ENCODE peak calls at places on chromosomes 5 and 9, in five cellular contexts. R is cardiac fibroblast, D is IMR-90, Y is choroid plexus epithelial cell, S is stomach. K is an unnamed sample.

GRCh38 chr5:153782589-153783238 is 256.0 kb downstream of the FAM114A2 start:
- DNase-seq in Y (peak), D (peak), R (peak), S (no peak), K (no peak)

GRCh38 chr9:96449522-96449843 is 486 bp upstream of the HABP4 start:
- DNase-seq in Y (no peak), D (no peak), S (no peak), R (no peak), K (no peak)

GRCh38 chr5:158621381-158621780 is 478.3 kb downstream of the EBF1 start:
- DNase-seq in R (no peak), Y (no peak), S (no peak), D (no peak), K (no peak)

GRCh38 chr5:173301695-173302545 is 26.3 kb downstream of the STC2 start:
- DNase-seq in S (no peak), D (no peak), Y (no peak), R (no peak), K (no peak)

GRCh38 chr9:119322137-119322695 is 47.0 kb downstream of the BRINP1 start:
- DNase-seq in S (no peak), R (no peak), Y (peak), D (no peak), K (no peak)

GRCh38 chr9:87520172-87520683 is 22.6 kb downstream of the DAPK1 start:
- DNase-seq in D (no peak), S (no peak), Y (no peak), R (no peak), K (no peak)

GRCh38 chr5:32928761-32929160 is 217.6 kb downstream of the NPR3 start:
- DNase-seq in D (peak), Y (no peak), R (peak), S (no peak), K (no peak)

GRCh38 chr5:125411163-125412050 is 665.0 kb upstream of the ZNF608 start:
- DNase-seq in Y (peak), D (peak), S (peak), R (peak), K (peak)

GRCh38 chr9:90665072-90665471 is 22.4 kb upstream of the DIRAS2 start:
- DNase-seq in Y (no peak), S (no peak), R (no peak), D (no peak), K (no peak)

GRCh38 chr9:25733336-25733982 is 55.2 kb upstream of the TUSC1 start:
- DNase-seq in D (no peak), R (no peak), Y (no peak), S (peak), K (no peak)

GRCh38 chr9:94772654-94773303 is 46.3 kb downstream of the AOPEP start:
- DNase-seq in Y (peak), D (peak), R (no peak), S (no peak), K (peak)

GRCh38 chr9:112041536-112042243 is 133.4 kb downstream of the SUSD1 start:
- DNase-seq in R (peak), S (no peak), D (peak), Y (peak), K (peak)

GRCh38 chr5:172454355-172455086 is at the start of gene SH3PXD2B:
- DNase-seq in S (peak), D (no peak), Y (peak), R (peak), K (peak)

GRCh38 chr9:100575765-100576368 is 2.0 kb upstream of the CAVIN4 start:
- DNase-seq in D (peak), S (no peak), R (peak), Y (peak), K (peak)

GRCh38 chr5:168184103-168184502 is 107.3 kb upstream of the WWC1 start:
- DNase-seq in D (no peak), S (no peak), Y (no peak), R (no peak), K (no peak)

GRCh38 chr5:107516452-107517184 is 154.1 kb downstream of the EFNA5 start:
- DNase-seq in D (peak), Y (peak), R (no peak), S (no peak), K (peak)

GRCh38 chr9:109555215-109555614 is 57.1 kb upstream of the PTPN3 start:
- DNase-seq in Y (no peak), S (no peak), D (no peak), R (no peak), K (no peak)

GRCh38 chr5:34571380-34572041 is 84.6 kb upstream of the RAI14 start:
- DNase-seq in R (peak), Y (peak), D (peak), S (no peak), K (peak)

GRCh38 chr5:143536364-143536763 is 132.9 kb upstream of the NR3C1 start:
- DNase-seq in D (peak), S (no peak), R (peak), Y (peak), K (peak)

GRCh38 chr5:112420111-112420864 is 1.2 kb upstream of the EPB41L4A start:
- DNase-seq in R (peak), S (peak), D (peak), Y (peak), K (peak)

GRCh38 chr9:119639287-119639955 is 270.2 kb upstream of the BRINP1 start:
- DNase-seq in D (no peak), Y (peak), R (peak), S (no peak), K (no peak)

GRCh38 chr9:125701351-125701750 is 5.7 kb downstream of the MAPKAP1 start:
- DNase-seq in R (peak), Y (peak), S (no peak), D (peak), K (peak)

GRCh38 chr5:151108566-151108965 is 27.7 kb upstream of the TNIP1 start:
- DNase-seq in S (no peak), R (no peak), Y (no peak), D (no peak), K (peak)

GRCh38 chr9:20754556-20754955 is 70.5 kb downstream of the FOCAD start:
- DNase-seq in Y (peak), D (peak), S (no peak), R (peak), K (peak)

GRCh38 chr5:34775886-34776285 is 63.1 kb upstream of the TTC23L start:
- DNase-seq in S (no peak), Y (no peak), R (no peak), D (no peak), K (no peak)

GRCh38 chr5:134029156-134029555 is 24.4 kb upstream of the VDAC1 start:
- DNase-seq in R (peak), Y (peak), D (peak), S (no peak), K (peak)

GRCh38 chr9:14752271-14752670 is 29.7 kb upstream of the CER1 start:
- DNase-seq in S (no peak), Y (peak), R (no peak), D (no peak), K (no peak)

GRCh38 chr5:126003309-126003708 is 419.9 kb upstream of the GRAMD2B start:
- DNase-seq in D (peak), R (peak), Y (peak), S (peak), K (peak)

GRCh38 chr5:180818942-180819341 is 16.3 kb upstream of the MGAT1 start:
- DNase-seq in D (no peak), Y (no peak), R (no peak), S (no peak), K (no peak)

GRCh38 chr9:96033896-96034295 is 158.4 kb downstream of the ERCC6L2 start:
- DNase-seq in D (no peak), R (no peak), S (no peak), Y (no peak), K (no peak)

GRCh38 chr9:86410281-86410680 is 56.1 kb upstream of the TUT7 start:
- DNase-seq in R (no peak), Y (peak), S (no peak), D (peak), K (no peak)

GRCh38 chr9:84435902-84436301 is 95.3 kb upstream of the SLC28A3 start:
- DNase-seq in R (no peak), S (no peak), Y (no peak), D (no peak), K (peak)
- H3K4me3 ChIP-seq in R (no peak), S (no peak), Y (no peak), D (no peak), K (no peak)

DNA sequence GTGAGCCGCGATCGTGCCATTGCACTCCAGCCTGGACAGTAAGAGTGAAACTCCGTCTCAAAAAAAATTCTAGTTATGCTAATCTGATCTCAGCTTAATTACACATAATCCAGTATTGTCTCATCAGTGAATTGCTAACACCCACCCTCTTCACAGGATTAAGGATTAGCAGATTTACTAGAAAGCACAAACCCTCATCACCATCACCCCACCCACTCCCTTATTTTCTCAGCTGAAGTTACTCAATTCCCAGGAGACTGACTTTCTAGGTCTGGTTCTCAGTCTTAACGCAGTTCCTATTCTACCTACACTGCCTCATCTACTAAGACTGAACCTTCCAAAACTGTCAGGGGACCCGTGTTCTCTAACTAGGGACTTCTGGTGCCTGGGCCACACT is 9.0 kb downstream of the TOR1B start:
- DNase-seq in D (no peak), S (no peak), Y (peak), R (peak), K (no peak)
- TF ChIP-seq CTCF in D (no peak), S (no peak), Y (no peak), R (no peak), K (no peak)

DNA sequence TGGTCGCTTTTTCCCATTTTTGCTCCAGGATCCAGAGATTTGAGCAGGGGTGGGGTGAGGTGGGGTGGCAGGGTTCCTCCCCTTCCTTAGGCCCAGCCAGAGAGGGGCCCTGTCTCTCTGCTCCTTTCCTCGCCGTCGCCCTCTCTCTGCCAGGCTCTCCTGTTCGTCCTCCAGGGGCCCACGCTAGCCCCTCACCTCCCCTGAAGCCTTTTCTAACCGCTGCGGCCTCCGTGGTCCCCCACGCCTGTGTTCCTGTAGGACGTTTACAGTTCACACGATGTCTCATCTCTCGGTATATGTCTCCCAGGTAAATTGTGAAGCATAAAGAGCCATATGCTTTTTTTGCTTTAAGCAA is 49.9 kb upstream of the ZNF366 start:
- DNase-seq in S (no peak), Y (no peak), R (no peak), D (no peak), K (no peak)
- H3K4me3 ChIP-seq in S (peak), Y (peak), R (peak), D (no peak), K (no peak)

GRCh38 chr9:82466616-82467251 is 478.2 kb downstream of the SPATA31D1 start:
- DNase-seq in R (peak), D (peak), Y (peak), S (no peak), K (peak)
- TF ChIP-seq CTCF in R (peak), D (peak), Y (peak), S (peak), K (peak)

GRCh38 chr5:109643951-109644350 is 45.8 kb upstream of the MAN2A1 start:
- DNase-seq in Y (no peak), R (no peak), D (no peak), S (no peak), K (no peak)

GRCh38 chr5:109650451-109650850 is 39.3 kb upstream of the MAN2A1 start:
- DNase-seq in S (no peak), Y (no peak), R (no peak), D (no peak), K (no peak)

GRCh38 chr5:109649371-109649770 is 40.4 kb upstream of the MAN2A1 start:
- DNase-seq in D (no peak), S (no peak), R (no peak), Y (no peak), K (no peak)

GRCh38 chr5:109644829-109645228 is 44.9 kb upstream of the MAN2A1 start:
- DNase-seq in S (no peak), R (no peak), Y (peak), D (no peak), K (no peak)

DNA sequence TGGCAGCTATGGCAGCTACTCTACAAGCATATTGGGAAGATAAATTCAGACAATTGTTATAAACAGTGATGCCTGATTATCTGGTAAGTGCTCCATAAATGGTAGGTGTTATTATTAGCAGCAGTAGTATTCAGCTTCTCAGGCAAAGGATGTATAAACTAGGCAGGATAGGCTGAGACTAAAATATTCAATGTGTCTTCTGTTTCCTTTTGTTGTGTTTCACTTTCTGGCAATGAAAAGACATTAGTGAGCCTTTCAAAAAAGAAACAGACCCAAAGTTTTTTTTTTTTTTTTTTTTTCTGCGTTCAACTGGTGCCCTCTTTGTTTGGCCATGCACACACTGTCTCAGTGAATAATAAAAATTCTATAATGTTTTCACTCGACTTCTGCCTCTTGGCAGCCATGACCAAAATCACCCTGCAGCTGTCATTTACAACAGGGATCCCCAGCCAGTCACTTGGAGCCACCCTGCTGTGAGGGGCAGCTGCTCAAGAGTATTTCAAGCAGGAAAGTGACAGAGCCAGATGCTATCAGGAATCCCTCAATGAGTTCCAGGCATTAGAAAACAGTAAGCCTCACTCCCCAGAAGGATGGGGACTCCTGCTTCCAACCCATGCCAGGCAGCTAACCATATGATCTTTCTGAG is 44.0 kb upstream of the MAN2A1 start:
- DNase-seq in S (no peak), R (no peak), Y (no peak), D (no peak), K (no peak)
- H3K4me3 ChIP-seq in S (no peak), R (no peak), Y (no peak), D (no peak), K (no peak)

GRCh38 chr5:159990506-159990905 is 18.4 kb upstream of the TTC1 start:
- DNase-seq in S (no peak), D (no peak), Y (peak), R (peak), K (peak)
- TF ChIP-seq CTCF in S (no peak), D (peak), Y (no peak), R (no peak), K (peak)

GRCh38 chr5:139903450-139903804 is 107.8 kb downstream of the PSD2 start:
- DNase-seq in D (no peak), Y (no peak), R (no peak), S (no peak), K (no peak)
- H3K4me3 ChIP-seq in D (no peak), Y (no peak), R (no peak), S (peak), K (no peak)

DNA sequence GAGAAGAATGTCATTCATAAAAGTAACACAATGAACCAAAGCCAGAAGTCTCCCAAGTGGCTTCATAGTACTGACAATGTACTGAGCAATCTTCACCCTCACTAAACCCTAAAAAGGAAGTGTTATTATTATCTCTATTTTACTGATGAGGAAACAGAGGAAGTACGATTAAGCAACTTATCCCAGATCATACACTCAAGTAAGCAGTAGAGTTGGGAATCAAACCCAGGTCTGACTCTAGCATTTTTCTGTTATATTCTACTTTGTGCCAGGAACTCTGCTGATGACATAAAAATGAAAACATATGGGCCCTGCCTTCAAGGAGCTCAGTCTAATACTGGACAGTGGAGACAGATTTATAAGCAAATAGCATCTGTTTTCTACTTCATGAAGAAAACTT is 109.2 kb downstream of the RAPGEF6 start:
- DNase-seq in R (peak), D (no peak), Y (no peak), S (no peak), K (peak)
- TF ChIP-seq CTCF in R (no peak), D (no peak), Y (no peak), S (no peak), K (no peak)

DNA sequence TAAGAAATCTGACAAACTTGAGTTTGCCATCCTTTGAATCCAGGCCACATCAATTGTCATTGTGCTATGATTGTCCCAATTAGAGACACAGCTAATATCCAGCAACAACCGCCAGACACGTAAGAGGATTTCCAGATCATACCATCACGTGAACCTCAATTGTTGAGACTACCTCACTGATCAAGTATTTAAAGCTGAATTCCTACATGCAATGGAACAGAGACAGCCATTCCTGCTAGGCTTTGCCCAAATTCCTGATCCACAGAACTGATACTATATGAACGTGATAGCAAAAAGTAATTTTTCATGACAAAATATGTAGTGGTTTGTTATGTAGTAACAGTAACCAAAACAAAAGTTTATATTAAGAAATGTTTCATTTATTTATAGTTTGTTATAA is 657.7 kb downstream of the PRR16 start:
- DNase-seq in R (no peak), Y (no peak), S (no peak), D (no peak), K (no peak)
- H3K4me3 ChIP-seq in R (no peak), Y (no peak), S (no peak), D (no peak), K (no peak)

DNA sequence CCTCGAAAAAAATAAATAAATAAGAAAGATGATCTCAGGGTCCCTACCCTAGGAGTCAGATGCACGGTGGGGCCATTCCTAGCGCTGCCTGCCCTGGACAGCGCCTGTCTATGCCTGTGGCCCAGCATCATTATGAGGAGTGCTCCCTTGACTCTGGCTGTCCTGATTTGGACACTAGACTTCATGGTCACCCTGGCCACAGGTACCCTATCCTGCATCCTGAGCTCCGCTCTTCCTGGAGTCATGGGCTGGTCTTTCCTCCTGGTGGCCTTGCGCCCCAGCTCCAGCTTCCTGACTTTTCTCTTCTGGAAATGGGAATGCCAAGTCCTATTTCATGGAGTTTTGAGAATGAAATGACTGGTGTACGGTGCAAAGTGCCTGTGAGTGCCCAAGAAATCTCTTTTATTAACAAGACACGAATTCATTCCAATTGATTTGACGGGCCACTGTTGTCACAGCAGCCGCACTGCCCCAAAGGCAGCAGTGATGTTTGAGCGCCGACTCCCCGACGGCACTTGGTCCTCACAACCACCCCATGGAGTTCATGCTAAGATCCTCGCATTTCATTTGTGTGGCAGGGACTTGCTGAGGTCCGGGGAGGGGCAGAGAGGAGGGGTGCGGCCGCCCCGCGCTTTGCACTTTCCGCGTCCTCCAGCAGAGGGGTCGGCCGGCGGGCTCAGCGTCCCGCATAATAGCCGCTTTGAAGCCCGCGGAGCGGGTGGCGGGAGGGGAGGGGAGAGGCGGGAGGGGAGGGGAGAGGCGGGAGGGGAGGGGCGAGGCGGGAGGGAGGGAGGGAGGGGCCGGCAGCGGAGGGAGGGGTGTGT is 453 bp upstream of the AIF1L start:
- DNase-seq in Y (no peak), R (no peak), S (peak), D (no peak), K (no peak)
- TF ChIP-seq CTCF in Y (peak), R (no peak), S (no peak), D (peak), K (peak)